ENCODE peak calls at places on chromosomes 12 and 14, in six cellular contexts. S, L, V, T, N and D are unnamed samples.

GRCh38 chr14:90426663-90427062 is 29.8 kb downstream of the CALM1 start:
- DNase-seq in S (no peak), L (peak), V (no peak), T (no peak), N (peak), D (no peak)

GRCh38 chr14:75725481-75725880 is 64.4 kb downstream of the TTLL5 start:
- DNase-seq in S (no peak), L (peak), V (peak), T (no peak), N (no peak), D (no peak)

GRCh38 chr14:73613046-73613383 is 698 bp downstream of the ACOT6 start:
- DNase-seq in S (no peak), L (no peak), V (no peak), T (no peak), N (peak), D (no peak)

GRCh38 chr12:10031771-10032175 is 1.3 kb downstream of the CLEC9A start:
- DNase-seq in S (no peak), L (peak), V (peak), T (no peak), N (peak), D (no peak)

GRCh38 chr12:13805038-13805437 is 176.4 kb downstream of the GRIN2B start:
- DNase-seq in S (no peak), L (no peak), V (no peak), T (no peak), N (no peak), D (no peak)

GRCh38 chr14:59422069-59422881 is 42.9 kb downstream of the GPR135 start:
- DNase-seq in S (no peak), L (no peak), V (peak), T (no peak), N (no peak), D (no peak)

GRCh38 chr14:71320734-71321555 is 413.7 kb downstream of the PCNX1 start:
- DNase-seq in S (no peak), L (peak), V (peak), T (peak), N (peak), D (peak)

GRCh38 chr12:45730842-45731336 is 1.4 kb downstream of the ARID2 start:
- DNase-seq in S (peak), L (peak), V (no peak), T (peak), N (peak), D (peak)

GRCh38 chr14:74142523-74142922 is 57.8 kb downstream of the LIN52 start:
- DNase-seq in S (no peak), L (peak), V (no peak), T (no peak), N (no peak), D (no peak)

GRCh38 chr14:61616524-61617185 is 78.7 kb upstream of the HIF1A start:
- DNase-seq in S (peak), L (peak), V (peak), T (no peak), N (peak), D (no peak)

GRCh38 chr14:87745507-87746118 is 247.4 kb downstream of the GALC start:
- DNase-seq in S (peak), L (peak), V (peak), T (no peak), N (peak), D (no peak)

GRCh38 chr12:72278894-72279293 is 6.7 kb downstream of the TRHDE start:
- DNase-seq in S (no peak), L (no peak), V (no peak), T (no peak), N (no peak), D (no peak)

GRCh38 chr14:99657645-99658155 is 12.8 kb downstream of the HHIPL1 start:
- DNase-seq in S (no peak), L (no peak), V (no peak), T (no peak), N (no peak), D (no peak)

GRCh38 chr14:104387000-104387384 is 192.6 kb upstream of the C14orf180 start:
- DNase-seq in S (no peak), L (no peak), V (no peak), T (no peak), N (no peak), D (no peak)

GRCh38 chr12:10147714-10148403 is 17.9 kb upstream of the CLEC7A start:
- DNase-seq in S (no peak), L (no peak), V (no peak), T (no peak), N (no peak), D (no peak)

GRCh38 chr12:102848832-102849231 is 68.2 kb downstream of the PAH start:
- DNase-seq in S (no peak), L (no peak), V (no peak), T (no peak), N (no peak), D (no peak)

GRCh38 chr12:57810450-57810849 is 8.1 kb downstream of the AVIL start:
- DNase-seq in S (no peak), L (peak), V (peak), T (no peak), N (peak), D (no peak)

GRCh38 chr12:2273751-2274150 is 221.0 kb downstream of the CACNA1C start:
- DNase-seq in S (no peak), L (no peak), V (no peak), T (no peak), N (no peak), D (no peak)

GRCh38 chr14:30621354-30621953 is 665 bp upstream of the SCFD1 start:
- DNase-seq in S (peak), L (peak), V (peak), T (no peak), N (peak), D (no peak)

GRCh38 chr14:24032727-24033418 is 18.9 kb upstream of the CARMIL3 start:
- DNase-seq in S (peak), L (peak), V (peak), T (no peak), N (peak), D (no peak)

GRCh38 chr12:4380332-4380731 is 820 bp upstream of the FGF23 start:
- DNase-seq in S (no peak), L (no peak), V (no peak), T (no peak), N (no peak), D (no peak)

GRCh38 chr14:67285876-67286452 is 44.7 kb downstream of the PALS1 start:
- DNase-seq in S (peak), L (peak), V (peak), T (no peak), N (peak), D (peak)

GRCh38 chr14:87567926-87568325 is 425.1 kb downstream of the GALC start:
- DNase-seq in S (no peak), L (no peak), V (no peak), T (no peak), N (no peak), D (no peak)

GRCh38 chr14:23437142-23438129 is 2.0 kb upstream of the MYH7 start:
- DNase-seq in S (no peak), L (no peak), V (no peak), T (no peak), N (no peak), D (no peak)

GRCh38 chr14:76937181-76938091 is 91.1 kb downstream of the IRF2BPL start:
- DNase-seq in S (no peak), L (peak), V (peak), T (no peak), N (peak), D (no peak)

GRCh38 chr12:113860059-113860820 is 105.9 kb downstream of the RBM19 start:
- DNase-seq in S (no peak), L (no peak), V (no peak), T (no peak), N (no peak), D (no peak)

GRCh38 chr12:52005903-52006703 is 643 bp upstream of the TAMALIN start:
- DNase-seq in S (no peak), L (no peak), V (no peak), T (no peak), N (no peak), D (no peak)

GRCh38 chr12:121110211-121110940 is 22.3 kb upstream of the P2RX7 start:
- DNase-seq in S (peak), L (peak), V (peak), T (peak), N (peak), D (peak)

GRCh38 chr12:114784526-114784925 is 100.6 kb upstream of the TBX3 start:
- DNase-seq in S (no peak), L (peak), V (no peak), T (no peak), N (no peak), D (no peak)